ENCODE peak calls at places on chromosomes 5 and 9, in seven cellular contexts. One of them, this sample, is unnamed.

GRCh38 chr9:21558627-21559401 is 76.7 kb upstream of the IFNE start:
- DNase-seq in heart right ventricle: no peak
- DNase-seq in GM10248: no peak
- DNase-seq in tibial artery: no peak
- DNase-seq in fibroblast of lung: peak; percentile 52
- DNase-seq in kidney: peak; percentile 37
- DNase-seq in nephron progenitor cell: no peak
- DNase-seq in this sample: peak; percentile 26

GRCh38 chr9:97475079-97475478 is 26.4 kb upstream of the TMOD1 start:
- DNase-seq in heart right ventricle: no peak
- DNase-seq in GM10248: no peak
- DNase-seq in tibial artery: no peak
- DNase-seq in fibroblast of lung: peak; percentile 6
- DNase-seq in kidney: no peak
- DNase-seq in nephron progenitor cell: no peak
- DNase-seq in this sample: no peak

GRCh38 chr9:105144076-105144475 is 100.4 kb upstream of the SLC44A1 start:
- DNase-seq in heart right ventricle: no peak
- DNase-seq in GM10248: no peak
- DNase-seq in tibial artery: no peak
- DNase-seq in fibroblast of lung: no peak
- DNase-seq in kidney: no peak
- DNase-seq in nephron progenitor cell: no peak
- DNase-seq in this sample: no peak

GRCh38 chr9:85056203-85056572 is 386.7 kb downstream of the NTRK2 start:
- DNase-seq in heart right ventricle: no peak
- DNase-seq in GM10248: peak; percentile 26
- DNase-seq in tibial artery: no peak
- DNase-seq in fibroblast of lung: no peak
- DNase-seq in kidney: no peak
- DNase-seq in nephron progenitor cell: no peak
- DNase-seq in this sample: peak; percentile 36

GRCh38 chr9:116756995-116757394 is 69.9 kb downstream of the TRIM32 start:
- DNase-seq in heart right ventricle: no peak
- DNase-seq in GM10248: no peak
- DNase-seq in tibial artery: no peak
- DNase-seq in fibroblast of lung: no peak
- DNase-seq in kidney: no peak
- DNase-seq in nephron progenitor cell: no peak
- DNase-seq in this sample: no peak

GRCh38 chr9:126275386-126276001 is 51.1 kb upstream of the MVB12B start:
- DNase-seq in heart right ventricle: peak; percentile 14
- DNase-seq in GM10248: no peak
- DNase-seq in tibial artery: no peak
- DNase-seq in fibroblast of lung: peak; percentile 69
- DNase-seq in kidney: no peak
- DNase-seq in nephron progenitor cell: no peak
- DNase-seq in this sample: no peak

GRCh38 chr9:129482521-129483466 is 138.1 kb downstream of the C9orf50 start:
- DNase-seq in heart right ventricle: peak; percentile 93
- DNase-seq in GM10248: no peak
- DNase-seq in tibial artery: peak; percentile 96
- DNase-seq in fibroblast of lung: peak; percentile 90
- DNase-seq in kidney: peak; percentile 95
- DNase-seq in nephron progenitor cell: peak; percentile 80
- DNase-seq in this sample: peak; percentile 58

GRCh38 chr5:132466453-132467291 is 23.9 kb downstream of the IRF1 start:
- DNase-seq in heart right ventricle: no peak
- DNase-seq in GM10248: peak; percentile 73
- DNase-seq in tibial artery: no peak
- DNase-seq in fibroblast of lung: peak; percentile 41
- DNase-seq in kidney: peak; percentile 86
- DNase-seq in nephron progenitor cell: no peak
- DNase-seq in this sample: peak; percentile 60

GRCh38 chr5:27682600-27682999 is 644.2 kb upstream of the CDH9 start:
- DNase-seq in heart right ventricle: no peak
- DNase-seq in GM10248: no peak
- DNase-seq in tibial artery: no peak
- DNase-seq in fibroblast of lung: no peak
- DNase-seq in kidney: no peak
- DNase-seq in nephron progenitor cell: no peak
- DNase-seq in this sample: no peak

GRCh38 chr5:74541381-74541781 is 99.1 kb downstream of the ENC1 start:
- DNase-seq in heart right ventricle: no peak
- DNase-seq in GM10248: no peak
- DNase-seq in tibial artery: no peak
- DNase-seq in fibroblast of lung: peak; percentile 55
- DNase-seq in kidney: no peak
- DNase-seq in nephron progenitor cell: no peak
- DNase-seq in this sample: no peak

GRCh38 chr5:137858223-137858916 is 9.3 kb upstream of the MYOT start:
- DNase-seq in heart right ventricle: no peak
- DNase-seq in GM10248: peak; percentile 31
- DNase-seq in tibial artery: no peak
- DNase-seq in fibroblast of lung: peak; percentile 29
- DNase-seq in kidney: no peak
- DNase-seq in nephron progenitor cell: no peak
- DNase-seq in this sample: peak; percentile 18

GRCh38 chr9:88993871-88994819 is 2.9 kb downstream of the S1PR3 start:
- DNase-seq in heart right ventricle: no peak
- DNase-seq in GM10248: no peak
- DNase-seq in tibial artery: peak; percentile 64
- DNase-seq in fibroblast of lung: no peak
- DNase-seq in kidney: no peak
- DNase-seq in nephron progenitor cell: no peak
- DNase-seq in this sample: no peak

GRCh38 chr5:42230839-42231238 is 192.4 kb upstream of the GHR start:
- DNase-seq in heart right ventricle: no peak
- DNase-seq in GM10248: no peak
- DNase-seq in tibial artery: no peak
- DNase-seq in fibroblast of lung: no peak
- DNase-seq in kidney: peak; percentile 30
- DNase-seq in nephron progenitor cell: no peak
- DNase-seq in this sample: no peak

GRCh38 chr9:121281614-121282291 is 13.8 kb downstream of the GSN start:
- DNase-seq in heart right ventricle: peak; percentile 90
- DNase-seq in GM10248: no peak
- DNase-seq in tibial artery: peak; percentile 95
- DNase-seq in fibroblast of lung: peak; percentile 85
- DNase-seq in kidney: peak; percentile 95
- DNase-seq in nephron progenitor cell: no peak
- DNase-seq in this sample: no peak

GRCh38 chr9:94603259-94603776 is 9.7 kb upstream of the FBP2 start:
- DNase-seq in heart right ventricle: peak; percentile 44
- DNase-seq in GM10248: peak; percentile 86
- DNase-seq in tibial artery: no peak
- DNase-seq in fibroblast of lung: peak; percentile 55
- DNase-seq in kidney: peak; percentile 87
- DNase-seq in nephron progenitor cell: peak; percentile 83
- DNase-seq in this sample: peak; percentile 89
- TF ChIP-seq CTCF in heart right ventricle: peak; percentile 59
- TF ChIP-seq CTCF in GM10248: peak; percentile 77
- TF ChIP-seq CTCF in tibial artery: peak; percentile 17
- TF ChIP-seq CTCF in fibroblast of lung: peak; percentile 70
- TF ChIP-seq CTCF in kidney: peak; percentile 61
- TF ChIP-seq CTCF in nephron progenitor cell: peak; percentile 60
- TF ChIP-seq CTCF in this sample: peak; percentile 79

GRCh38 chr9:127825319-127826051 is 22.8 kb downstream of the FPGS start:
- DNase-seq in heart right ventricle: no peak
- DNase-seq in GM10248: no peak
- DNase-seq in tibial artery: no peak
- DNase-seq in fibroblast of lung: no peak
- DNase-seq in kidney: peak; percentile 89
- DNase-seq in nephron progenitor cell: peak; percentile 92
- DNase-seq in this sample: no peak
- TF ChIP-seq CTCF in heart right ventricle: peak; percentile 54
- TF ChIP-seq CTCF in GM10248: peak; percentile 19
- TF ChIP-seq CTCF in tibial artery: peak; percentile 12
- TF ChIP-seq CTCF in fibroblast of lung: peak; percentile 24
- TF ChIP-seq CTCF in kidney: peak; percentile 36
- TF ChIP-seq CTCF in nephron progenitor cell: peak; percentile 56
- TF ChIP-seq CTCF in this sample: peak; percentile 50

GRCh38 chr9:103627731-103628130 is 466.4 kb upstream of the SMC2 start:
- DNase-seq in heart right ventricle: no peak
- DNase-seq in GM10248: no peak
- DNase-seq in tibial artery: no peak
- DNase-seq in fibroblast of lung: no peak
- DNase-seq in kidney: no peak
- DNase-seq in nephron progenitor cell: no peak
- DNase-seq in this sample: no peak

GRCh38 chr9:103625161-103625804 is 468.8 kb upstream of the SMC2 start:
- DNase-seq in heart right ventricle: no peak
- DNase-seq in GM10248: no peak
- DNase-seq in tibial artery: no peak
- DNase-seq in fibroblast of lung: no peak
- DNase-seq in kidney: no peak
- DNase-seq in nephron progenitor cell: no peak
- DNase-seq in this sample: no peak
- TF ChIP-seq CTCF in heart right ventricle: no peak
- TF ChIP-seq CTCF in GM10248: no peak
- TF ChIP-seq CTCF in tibial artery: no peak
- TF ChIP-seq CTCF in fibroblast of lung: no peak
- TF ChIP-seq CTCF in kidney: no peak
- TF ChIP-seq CTCF in nephron progenitor cell: no peak
- TF ChIP-seq CTCF in this sample: no peak

GRCh38 chr9:5767968-5768932 is 64.7 kb downstream of the ERMP1 start:
- DNase-seq in heart right ventricle: no peak
- DNase-seq in GM10248: peak; percentile 21
- DNase-seq in tibial artery: no peak
- DNase-seq in fibroblast of lung: no peak
- DNase-seq in kidney: no peak
- DNase-seq in nephron progenitor cell: no peak
- DNase-seq in this sample: peak; percentile 13

GRCh38 chr9:5778799-5779198 is 54.1 kb downstream of the ERMP1 start:
- DNase-seq in heart right ventricle: no peak
- DNase-seq in GM10248: no peak
- DNase-seq in tibial artery: no peak
- DNase-seq in fibroblast of lung: no peak
- DNase-seq in kidney: no peak
- DNase-seq in nephron progenitor cell: no peak
- DNase-seq in this sample: no peak

DNA sequence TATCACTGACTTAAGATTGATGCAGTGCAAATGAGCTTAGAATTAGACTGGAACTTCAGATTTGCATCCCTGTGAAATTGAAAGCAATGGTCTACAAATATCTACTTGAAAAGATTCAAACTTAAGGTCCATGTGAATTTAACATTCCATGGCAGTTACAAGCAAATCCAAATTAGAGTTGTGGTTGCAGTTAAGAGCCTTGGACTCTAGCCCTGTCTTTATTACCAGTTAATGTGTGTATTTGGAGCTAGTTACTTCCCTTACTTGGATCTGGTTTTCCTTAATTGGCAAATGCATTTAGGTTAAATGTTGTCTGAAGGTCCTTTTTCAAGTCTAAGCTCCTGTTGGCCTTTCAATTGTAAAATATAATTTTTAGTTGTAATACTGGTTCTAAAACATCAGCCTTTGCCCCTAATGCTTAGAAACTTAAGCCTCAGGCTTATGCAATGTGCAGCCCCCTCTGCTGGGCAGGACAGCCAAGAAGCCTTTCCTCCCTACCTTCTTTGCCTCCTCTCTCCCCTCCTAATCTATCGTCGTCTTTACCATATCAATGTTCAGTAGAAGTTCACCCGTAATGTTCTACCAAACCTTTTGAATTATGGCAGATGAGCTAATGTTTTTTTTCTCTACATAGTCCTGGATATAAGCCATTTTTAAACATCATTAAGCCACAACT is 59.5 kb downstream of the ERMP1 start:
- DNase-seq in heart right ventricle: no peak
- DNase-seq in GM10248: no peak
- DNase-seq in tibial artery: no peak
- DNase-seq in fibroblast of lung: peak; percentile 51
- DNase-seq in kidney: no peak
- DNase-seq in nephron progenitor cell: no peak
- DNase-seq in this sample: no peak
- TF ChIP-seq CTCF in heart right ventricle: no peak
- TF ChIP-seq CTCF in GM10248: peak; percentile 25
- TF ChIP-seq CTCF in tibial artery: no peak
- TF ChIP-seq CTCF in fibroblast of lung: no peak
- TF ChIP-seq CTCF in kidney: no peak
- TF ChIP-seq CTCF in nephron progenitor cell: no peak
- TF ChIP-seq CTCF in this sample: peak; percentile 32

DNA sequence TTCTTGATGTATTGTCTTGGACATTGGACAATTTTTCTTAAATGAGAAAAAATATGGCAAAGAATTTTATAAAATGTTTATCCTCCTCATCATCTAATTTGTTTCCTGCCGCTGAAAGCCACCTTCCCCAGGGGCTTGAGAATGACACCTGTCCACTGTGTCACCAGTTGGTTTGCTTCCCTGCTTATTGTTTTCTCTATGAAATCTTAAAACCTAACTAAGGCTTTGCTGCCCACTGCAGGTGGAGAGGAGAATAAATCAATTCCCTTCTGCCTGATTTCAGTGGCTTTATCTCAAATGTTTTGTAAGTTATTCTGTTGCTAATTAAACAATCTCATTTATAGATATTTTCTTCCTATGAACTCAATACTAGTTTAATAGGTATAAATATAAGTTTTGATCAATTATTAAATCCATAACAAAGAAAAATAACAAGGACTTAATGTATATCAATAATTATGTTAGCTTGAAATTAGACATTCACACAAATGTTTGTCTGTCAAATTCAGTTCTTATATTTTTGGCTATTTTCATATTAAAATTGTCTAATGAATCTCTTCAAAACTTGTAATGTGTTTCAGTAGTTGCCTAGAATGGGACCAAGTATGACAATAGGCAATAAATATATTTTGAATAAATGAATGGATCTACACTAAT is 822.5 kb downstream of the PTPRD start:
- DNase-seq in heart right ventricle: no peak
- DNase-seq in GM10248: peak; percentile 19
- DNase-seq in tibial artery: no peak
- DNase-seq in fibroblast of lung: peak; percentile 2
- DNase-seq in kidney: no peak
- DNase-seq in nephron progenitor cell: peak; percentile 42
- DNase-seq in this sample: peak; percentile 15
- TF ChIP-seq CTCF in heart right ventricle: peak; percentile 44
- TF ChIP-seq CTCF in GM10248: peak; percentile 75
- TF ChIP-seq CTCF in tibial artery: peak; percentile 87
- TF ChIP-seq CTCF in fibroblast of lung: peak; percentile 66
- TF ChIP-seq CTCF in kidney: peak; percentile 72
- TF ChIP-seq CTCF in nephron progenitor cell: peak; percentile 82
- TF ChIP-seq CTCF in this sample: peak; percentile 74

GRCh38 chr9:83231039-83231438 is 168.1 kb upstream of the RASEF start:
- DNase-seq in heart right ventricle: peak; percentile 54
- DNase-seq in GM10248: no peak
- DNase-seq in tibial artery: no peak
- DNase-seq in fibroblast of lung: no peak
- DNase-seq in kidney: no peak
- DNase-seq in nephron progenitor cell: no peak
- DNase-seq in this sample: no peak
- TF ChIP-seq CTCF in heart right ventricle: no peak
- TF ChIP-seq CTCF in GM10248: no peak
- TF ChIP-seq CTCF in tibial artery: no peak
- TF ChIP-seq CTCF in fibroblast of lung: peak; percentile 35
- TF ChIP-seq CTCF in kidney: no peak
- TF ChIP-seq CTCF in nephron progenitor cell: peak; percentile 17
- TF ChIP-seq CTCF in this sample: no peak